ENCODE peak calls at places on chromosomes 2 and 18, in seven cellular contexts. L is sigmoid colon, C is bronchial epithelial cell, F is esophagus squamous epithelium, E is astrocyte of the spinal cord, U is A673, X is lower leg skin. M is an unnamed sample.

GRCh38 chr2:195414479-195414878 is 242.5 kb upstream of the SLC39A10 start:
- DNase-seq in U (peak; percentile 42), X (no peak), F (no peak), L (no peak), E (no peak), C (no peak), M (no peak)

GRCh38 chr2:133975676-133976428 is 278.0 kb upstream of the MGAT5 start:
- DNase-seq in L (no peak), E (no peak), F (no peak), U (no peak), X (no peak), C (no peak), M (no peak)

GRCh38 chr2:152694161-152694661 is 23.1 kb downstream of the PRPF40A start:
- DNase-seq in L (no peak), U (no peak), E (peak; percentile 81), X (no peak), F (no peak), C (peak; percentile 17), M (peak; percentile 80)

GRCh38 chr18:25422230-25422629 is 70.3 kb upstream of the ZNF521 start:
- DNase-seq in C (no peak), F (no peak), E (no peak), X (no peak), L (no peak), U (no peak), M (no peak)

GRCh38 chr2:108169982-108170625 is 69.7 kb upstream of the SULT1C3 start:
- DNase-seq in L (no peak), U (peak; percentile 40), X (no peak), F (no peak), E (peak; percentile 36), C (peak; percentile 46), M (peak; percentile 41)

GRCh38 chr2:235001237-235002133 is 49.7 kb downstream of the SH3BP4 start:
- DNase-seq in U (no peak), E (no peak), L (peak; percentile 58), C (no peak), F (no peak), X (no peak), M (no peak)

GRCh38 chr18:79915161-79916127 is 36.0 kb downstream of the SLC66A2 start:
- DNase-seq in X (peak; percentile 79), C (no peak), F (no peak), U (no peak), L (no peak), E (no peak), M (no peak)

GRCh38 chr2:238921681-238922319 is 73.9 kb downstream of the TWIST2 start:
- DNase-seq in L (peak; percentile 52), X (peak; percentile 68), C (no peak), U (no peak), F (no peak), E (no peak), M (no peak)

GRCh38 chr2:43075054-43075593 is 151.3 kb downstream of the ZFP36L2 start:
- DNase-seq in L (peak; percentile 95), F (no peak), X (peak; percentile 96), E (peak; percentile 98), C (peak; percentile 100), U (peak; percentile 79), M (peak; percentile 98)

GRCh38 chr2:239014897-239015768 is 167.2 kb downstream of the TWIST2 start:
- DNase-seq in C (no peak), U (no peak), F (no peak), X (peak; percentile 64), E (no peak), L (peak; percentile 52), M (no peak)

GRCh38 chr2:216352653-216353270 is 19.5 kb downstream of the MARCHF4 start:
- DNase-seq in L (no peak), E (no peak), C (no peak), X (no peak), U (no peak), F (no peak), M (no peak)

GRCh38 chr2:197211881-197212342 is 98.7 kb downstream of the ANKRD44 start:
- DNase-seq in U (no peak), C (no peak), X (no peak), F (no peak), L (no peak), E (no peak), M (no peak)

DNA sequence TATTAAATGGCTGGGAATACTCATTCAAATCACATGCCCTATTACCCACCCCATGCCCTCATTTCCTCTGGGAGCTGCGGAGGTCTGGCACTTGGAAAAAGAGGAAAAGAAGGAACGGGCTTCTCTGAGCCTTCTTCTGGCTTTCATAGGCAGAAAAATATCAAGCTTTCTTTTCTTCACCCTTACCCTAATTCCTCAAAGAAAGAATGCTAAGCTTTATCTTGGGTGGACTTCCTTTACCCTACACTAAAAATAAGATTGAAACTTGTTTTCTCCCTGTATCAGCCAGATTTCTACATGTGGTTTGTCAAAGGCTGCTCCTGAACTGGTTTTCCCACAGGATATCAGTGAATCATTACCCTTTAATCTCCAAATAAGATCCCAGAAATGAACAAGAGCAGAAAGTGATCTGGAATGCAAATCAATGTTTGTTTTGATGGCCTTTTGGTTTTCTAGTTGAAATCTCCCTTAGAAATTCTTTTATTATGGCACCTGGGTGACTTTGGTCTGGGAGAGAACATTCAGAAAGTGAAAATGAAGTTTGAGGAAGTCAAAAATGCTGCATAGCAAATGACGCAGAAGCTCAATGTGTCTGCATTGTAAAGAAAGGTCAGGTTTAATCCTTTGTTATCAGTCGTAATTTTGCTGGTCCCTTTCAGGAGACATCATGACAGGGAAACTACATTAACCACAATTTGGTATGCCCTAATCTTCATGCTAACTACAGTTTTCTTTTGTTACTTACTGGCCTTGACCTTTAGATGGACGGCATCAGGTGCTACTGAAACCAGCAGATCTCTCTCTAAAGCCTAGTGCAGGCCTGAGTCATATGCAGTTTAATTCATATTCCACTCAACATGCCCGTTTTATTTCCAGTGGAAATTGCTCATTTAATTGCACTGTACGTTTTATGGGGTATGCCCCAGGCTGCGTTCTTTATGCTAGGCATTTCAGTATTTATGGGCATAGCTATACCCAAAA is 46.6 kb upstream of the HNRNPA3 start:
- DNase-seq in F (no peak), C (peak; percentile 67), U (no peak), L (no peak), E (peak; percentile 40), X (no peak), M (peak; percentile 59)
- H3K4me3 ChIP-seq in F (peak overlapping the region; percentile 38), C (no peak overlapping the region), U (no peak overlapping the region), L (peak overlapping the region; percentile 43), E (no peak overlapping the region), X (no peak overlapping the region), M (peak overlapping the region; percentile 44)

DNA sequence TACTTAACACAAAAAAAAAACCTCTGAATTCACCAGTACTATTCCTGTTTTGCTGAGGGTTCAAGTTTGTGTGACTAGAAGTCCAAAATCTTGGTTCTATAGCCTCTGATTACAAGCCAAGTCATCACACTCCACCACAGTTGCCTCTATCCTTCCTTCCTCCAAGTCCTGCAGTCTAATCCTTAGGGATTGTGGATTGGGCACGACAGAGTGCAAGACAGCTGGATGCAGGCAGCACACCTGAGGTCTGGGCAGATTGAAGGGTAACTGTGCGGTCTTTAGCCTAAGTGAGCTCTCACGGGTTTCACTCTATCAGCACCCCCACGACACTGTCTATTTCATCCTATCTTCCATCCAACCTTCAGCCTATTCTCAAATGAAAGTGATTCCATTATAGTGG is 299.4 kb upstream of the ID2 start:
- DNase-seq in L (no peak), F (no peak), C (no peak), U (no peak), E (no peak), X (no peak), M (no peak)
- H3K4me3 ChIP-seq in L (no peak overlapping the region), F (no peak overlapping the region), C (no peak overlapping the region), U (no peak overlapping the region), E (no peak overlapping the region), X (no peak overlapping the region), M (no peak overlapping the region)

GRCh38 chr2:29014811-29015414 is 33.8 kb downstream of the TOGARAM2 start:
- DNase-seq in C (peak; percentile 68), U (peak; percentile 28), L (no peak), F (no peak), X (no peak), E (peak; percentile 85), M (peak; percentile 46)

GRCh38 chr2:29014331-29014730 is 33.2 kb downstream of the TOGARAM2 start:
- DNase-seq in C (no peak), E (no peak), X (no peak), F (no peak), L (no peak), U (no peak), M (no peak)

GRCh38 chr2:29011650-29012060 is 30.6 kb downstream of the TOGARAM2 start:
- DNase-seq in U (no peak), E (peak; percentile 31), L (no peak), X (peak; percentile 91), C (no peak), F (no peak), M (no peak)

GRCh38 chr2:29012211-29012681 is 31.1 kb downstream of the TOGARAM2 start:
- DNase-seq in C (no peak), F (no peak), E (peak; percentile 15), U (no peak), L (peak; percentile 77), X (no peak), M (no peak)

DNA sequence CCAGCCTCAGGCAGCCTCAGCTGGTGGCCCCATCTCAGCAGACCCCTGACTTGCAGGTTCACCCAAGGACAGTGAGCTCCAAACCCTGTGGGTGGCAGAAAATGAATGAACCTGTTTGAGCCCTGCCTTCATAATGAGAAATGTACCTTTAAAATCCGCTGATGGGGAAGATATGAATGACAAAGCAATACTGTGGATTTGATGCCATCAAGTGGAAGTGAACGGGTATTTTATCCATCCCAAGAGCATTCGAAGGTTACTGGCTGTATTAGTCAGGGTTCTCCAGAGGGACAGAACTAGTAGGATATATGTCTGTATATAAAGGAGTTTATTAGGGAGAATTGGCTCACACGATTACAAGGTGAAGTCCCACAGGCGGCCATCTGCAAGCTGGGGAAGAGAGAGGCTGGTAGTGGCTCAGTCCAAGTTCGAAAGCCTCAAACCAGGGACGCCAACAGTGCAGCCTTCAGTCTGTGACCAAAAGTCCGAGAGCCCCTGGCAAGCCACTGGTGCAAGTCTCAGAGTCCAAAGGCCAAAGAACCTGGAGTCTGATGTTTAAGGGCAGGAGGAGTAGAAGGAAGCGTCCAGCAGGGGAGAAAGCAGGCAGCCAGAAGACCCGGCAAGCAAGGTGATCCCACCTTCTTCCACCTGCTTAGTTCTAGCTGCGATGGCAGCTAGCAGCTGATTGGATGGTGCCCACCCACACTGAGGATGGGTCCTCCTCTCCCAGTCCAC is 32.1 kb downstream of the TOGARAM2 start:
- DNase-seq in U (peak; percentile 19), F (no peak), C (no peak), L (no peak), E (peak; percentile 32), X (no peak), M (no peak)
- H3K4me3 ChIP-seq in U (no peak overlapping the region), F (no peak overlapping the region), C (no peak overlapping the region), L (no peak overlapping the region), E (no peak overlapping the region), X (no peak overlapping the region), M (no peak overlapping the region)

DNA sequence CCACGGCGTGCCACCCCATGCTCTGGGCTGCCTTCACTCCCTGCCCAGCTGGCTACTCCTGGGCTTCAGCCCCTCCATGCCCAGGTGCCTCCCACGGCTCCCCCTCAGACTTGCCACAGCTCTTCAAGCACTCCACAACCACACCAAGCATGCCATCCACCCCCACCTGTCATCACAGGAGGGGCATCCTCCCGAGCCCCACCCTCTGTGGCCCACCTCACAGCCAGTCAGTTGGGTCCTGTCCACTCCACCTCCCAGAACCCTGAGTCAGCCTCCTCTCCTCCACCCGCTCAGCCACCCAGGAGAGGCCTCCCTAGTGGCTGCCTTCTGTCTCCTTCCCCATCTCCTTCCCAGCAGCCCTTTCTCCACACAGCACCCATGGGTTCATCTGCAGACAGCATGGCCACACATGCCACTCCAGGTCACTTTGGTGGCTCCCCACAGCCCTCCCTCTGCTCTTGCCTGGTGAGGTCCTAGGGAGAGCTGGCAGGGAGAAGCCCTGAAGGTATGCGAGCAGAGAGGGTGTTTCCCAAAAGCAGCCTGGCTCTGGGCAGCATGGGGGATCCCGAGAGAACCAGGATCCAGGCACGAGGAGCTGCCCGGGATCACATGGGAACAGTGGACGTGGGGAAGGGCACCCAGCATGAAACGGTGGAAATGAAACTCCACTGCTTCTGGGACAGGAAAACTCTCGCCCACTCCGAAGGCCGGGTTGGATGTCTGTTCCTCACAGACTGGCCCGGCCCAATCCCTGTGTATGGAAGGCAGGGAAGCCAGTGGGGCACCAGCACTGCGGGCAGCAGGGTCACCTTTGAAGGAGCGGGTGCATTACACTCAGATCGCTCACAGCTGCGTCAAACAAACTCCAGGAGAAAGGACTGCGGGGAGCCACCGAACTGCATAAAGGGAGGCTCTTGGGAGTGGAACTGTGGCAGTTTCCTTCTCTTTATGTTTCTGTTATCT is 2.7 kb downstream of the LIMS2 start:
- DNase-seq in U (no peak), X (peak; percentile 87), E (no peak), F (no peak), C (no peak), L (peak; percentile 72), M (no peak)
- H3K4me3 ChIP-seq in U (no peak overlapping the region), X (no peak overlapping the region), E (no peak overlapping the region), F (peak overlapping the region; percentile 75), C (no peak overlapping the region), L (peak overlapping the region; percentile 82), M (no peak overlapping the region)

M was measured in fibroblast of mammary gland.